ENCODE peak calls at places on chromosomes 2 and 18, in eight cellular contexts. One of them, this sample, is unnamed.

GRCh38 chr2:69214898-69215297 is 172.1 kb downstream of the GFPT1 start:
- DNase-seq in GM20000: no peak
- DNase-seq in HFFc6: peak
- DNase-seq in T-helper 2 cell: no peak
- DNase-seq in stimulated activated naive CD4-positive, alpha-beta T cell: no peak
- DNase-seq in upper lobe of right lung: no peak
- DNase-seq in GM04504: peak
- DNase-seq in activated T-cell treated with anti-CD3 and anti-CD28 coated beads for 48 hours: no peak
- DNase-seq in this sample: no peak

GRCh38 chr2:16268301-16269000 is 328.1 kb downstream of the MYCN start:
- DNase-seq in GM20000: no peak
- DNase-seq in HFFc6: no peak
- DNase-seq in T-helper 2 cell: no peak
- DNase-seq in stimulated activated naive CD4-positive, alpha-beta T cell: no peak
- DNase-seq in upper lobe of right lung: no peak
- DNase-seq in GM04504: no peak
- DNase-seq in activated T-cell treated with anti-CD3 and anti-CD28 coated beads for 48 hours: no peak
- DNase-seq in this sample: no peak

GRCh38 chr18:11654736-11655604 is 34.1 kb upstream of the GNAL start:
- DNase-seq in GM20000: peak
- DNase-seq in HFFc6: peak
- DNase-seq in T-helper 2 cell: peak
- DNase-seq in stimulated activated naive CD4-positive, alpha-beta T cell: no peak
- DNase-seq in upper lobe of right lung: peak
- DNase-seq in GM04504: peak
- DNase-seq in activated T-cell treated with anti-CD3 and anti-CD28 coated beads for 48 hours: peak
- DNase-seq in this sample: no peak

GRCh38 chr2:47072728-47073191 is 82.3 kb downstream of the STPG4 start:
- DNase-seq in GM20000: no peak
- DNase-seq in HFFc6: no peak
- DNase-seq in T-helper 2 cell: no peak
- DNase-seq in stimulated activated naive CD4-positive, alpha-beta T cell: no peak
- DNase-seq in upper lobe of right lung: peak
- DNase-seq in GM04504: no peak
- DNase-seq in activated T-cell treated with anti-CD3 and anti-CD28 coated beads for 48 hours: no peak
- DNase-seq in this sample: no peak

GRCh38 chr2:23386422-23387220 is 1.6 kb downstream of the KLHL29 start:
- DNase-seq in GM20000: peak
- DNase-seq in HFFc6: no peak
- DNase-seq in T-helper 2 cell: no peak
- DNase-seq in stimulated activated naive CD4-positive, alpha-beta T cell: peak
- DNase-seq in upper lobe of right lung: peak
- DNase-seq in GM04504: no peak
- DNase-seq in activated T-cell treated with anti-CD3 and anti-CD28 coated beads for 48 hours: no peak
- DNase-seq in this sample: no peak

GRCh38 chr2:49278141-49278540 is 123.8 kb upstream of the FSHR start:
- DNase-seq in GM20000: no peak
- DNase-seq in HFFc6: no peak
- DNase-seq in T-helper 2 cell: no peak
- DNase-seq in stimulated activated naive CD4-positive, alpha-beta T cell: no peak
- DNase-seq in upper lobe of right lung: no peak
- DNase-seq in GM04504: no peak
- DNase-seq in activated T-cell treated with anti-CD3 and anti-CD28 coated beads for 48 hours: no peak
- DNase-seq in this sample: no peak

GRCh38 chr2:28507806-28508764 is 12.2 kb downstream of the PLB1 start:
- DNase-seq in GM20000: no peak
- DNase-seq in HFFc6: no peak
- DNase-seq in T-helper 2 cell: no peak
- DNase-seq in stimulated activated naive CD4-positive, alpha-beta T cell: no peak
- DNase-seq in upper lobe of right lung: no peak
- DNase-seq in GM04504: no peak
- DNase-seq in activated T-cell treated with anti-CD3 and anti-CD28 coated beads for 48 hours: peak
- DNase-seq in this sample: no peak

GRCh38 chr2:238259085-238260020 is 19.5 kb upstream of the HES6 start:
- DNase-seq in GM20000: no peak
- DNase-seq in HFFc6: no peak
- DNase-seq in T-helper 2 cell: no peak
- DNase-seq in stimulated activated naive CD4-positive, alpha-beta T cell: no peak
- DNase-seq in upper lobe of right lung: no peak
- DNase-seq in GM04504: no peak
- DNase-seq in activated T-cell treated with anti-CD3 and anti-CD28 coated beads for 48 hours: no peak
- DNase-seq in this sample: no peak

GRCh38 chr2:48792030-48792429 is 36.5 kb upstream of the LHCGR start:
- DNase-seq in GM20000: no peak
- DNase-seq in HFFc6: no peak
- DNase-seq in T-helper 2 cell: no peak
- DNase-seq in stimulated activated naive CD4-positive, alpha-beta T cell: no peak
- DNase-seq in upper lobe of right lung: no peak
- DNase-seq in GM04504: no peak
- DNase-seq in activated T-cell treated with anti-CD3 and anti-CD28 coated beads for 48 hours: no peak
- DNase-seq in this sample: no peak

GRCh38 chr2:48755473-48755872 is at the start of gene LHCGR:
- DNase-seq in GM20000: no peak
- DNase-seq in HFFc6: no peak
- DNase-seq in T-helper 2 cell: no peak
- DNase-seq in stimulated activated naive CD4-positive, alpha-beta T cell: no peak
- DNase-seq in upper lobe of right lung: peak
- DNase-seq in GM04504: no peak
- DNase-seq in activated T-cell treated with anti-CD3 and anti-CD28 coated beads for 48 hours: no peak
- DNase-seq in this sample: no peak

GRCh38 chr2:45721150-45721549 is 69.7 kb downstream of the PRKCE start:
- DNase-seq in GM20000: no peak
- DNase-seq in HFFc6: no peak
- DNase-seq in T-helper 2 cell: no peak
- DNase-seq in stimulated activated naive CD4-positive, alpha-beta T cell: no peak
- DNase-seq in upper lobe of right lung: no peak
- DNase-seq in GM04504: no peak
- DNase-seq in activated T-cell treated with anti-CD3 and anti-CD28 coated beads for 48 hours: no peak
- DNase-seq in this sample: no peak

GRCh38 chr2:7621018-7621814 is 704.0 kb downstream of the RNF144A start:
- DNase-seq in GM20000: no peak
- DNase-seq in HFFc6: no peak
- DNase-seq in T-helper 2 cell: no peak
- DNase-seq in stimulated activated naive CD4-positive, alpha-beta T cell: no peak
- DNase-seq in upper lobe of right lung: no peak
- DNase-seq in GM04504: no peak
- DNase-seq in activated T-cell treated with anti-CD3 and anti-CD28 coated beads for 48 hours: no peak
- DNase-seq in this sample: no peak

GRCh38 chr2:10787176-10787968 is 25.2 kb downstream of the PDIA6 start:
- DNase-seq in GM20000: peak
- DNase-seq in HFFc6: no peak
- DNase-seq in T-helper 2 cell: no peak
- DNase-seq in stimulated activated naive CD4-positive, alpha-beta T cell: no peak
- DNase-seq in upper lobe of right lung: no peak
- DNase-seq in GM04504: no peak
- DNase-seq in activated T-cell treated with anti-CD3 and anti-CD28 coated beads for 48 hours: no peak
- DNase-seq in this sample: no peak

GRCh38 chr2:156803243-156803642 is 367.1 kb downstream of the GPD2 start:
- DNase-seq in GM20000: no peak
- DNase-seq in HFFc6: no peak
- DNase-seq in T-helper 2 cell: no peak
- DNase-seq in stimulated activated naive CD4-positive, alpha-beta T cell: no peak
- DNase-seq in upper lobe of right lung: no peak
- DNase-seq in GM04504: no peak
- DNase-seq in activated T-cell treated with anti-CD3 and anti-CD28 coated beads for 48 hours: no peak
- DNase-seq in this sample: no peak

GRCh38 chr2:25341753-25342371 is at the start of gene DNMT3A:
- DNase-seq in GM20000: peak
- DNase-seq in HFFc6: no peak
- DNase-seq in T-helper 2 cell: no peak
- DNase-seq in stimulated activated naive CD4-positive, alpha-beta T cell: peak
- DNase-seq in upper lobe of right lung: peak
- DNase-seq in GM04504: no peak
- DNase-seq in activated T-cell treated with anti-CD3 and anti-CD28 coated beads for 48 hours: peak
- DNase-seq in this sample: no peak

GRCh38 chr2:239724851-239725550 is 300.1 kb downstream of the NDUFA10 start:
- DNase-seq in GM20000: no peak
- DNase-seq in HFFc6: no peak
- DNase-seq in T-helper 2 cell: no peak
- DNase-seq in stimulated activated naive CD4-positive, alpha-beta T cell: no peak
- DNase-seq in upper lobe of right lung: peak
- DNase-seq in GM04504: no peak
- DNase-seq in activated T-cell treated with anti-CD3 and anti-CD28 coated beads for 48 hours: no peak
- DNase-seq in this sample: no peak

GRCh38 chr2:118521272-118521671 is 326.2 kb downstream of the EN1 start:
- DNase-seq in GM20000: no peak
- DNase-seq in HFFc6: no peak
- DNase-seq in T-helper 2 cell: no peak
- DNase-seq in stimulated activated naive CD4-positive, alpha-beta T cell: no peak
- DNase-seq in upper lobe of right lung: no peak
- DNase-seq in GM04504: no peak
- DNase-seq in activated T-cell treated with anti-CD3 and anti-CD28 coated beads for 48 hours: no peak
- DNase-seq in this sample: no peak

GRCh38 chr18:53268455-53268854 is 928.5 kb downstream of the DCC start:
- DNase-seq in GM20000: no peak
- DNase-seq in HFFc6: no peak
- DNase-seq in T-helper 2 cell: no peak
- DNase-seq in stimulated activated naive CD4-positive, alpha-beta T cell: no peak
- DNase-seq in upper lobe of right lung: no peak
- DNase-seq in GM04504: no peak
- DNase-seq in activated T-cell treated with anti-CD3 and anti-CD28 coated beads for 48 hours: no peak
- DNase-seq in this sample: no peak

GRCh38 chr2:201901770-201902169 is 95.4 kb downstream of the CDK15 start:
- DNase-seq in GM20000: no peak
- DNase-seq in HFFc6: no peak
- DNase-seq in T-helper 2 cell: no peak
- DNase-seq in stimulated activated naive CD4-positive, alpha-beta T cell: no peak
- DNase-seq in upper lobe of right lung: no peak
- DNase-seq in GM04504: no peak
- DNase-seq in activated T-cell treated with anti-CD3 and anti-CD28 coated beads for 48 hours: no peak
- DNase-seq in this sample: no peak

GRCh38 chr18:76354348-76354747 is 140.7 kb downstream of the ZNF516 start:
- DNase-seq in GM20000: no peak
- DNase-seq in HFFc6: peak
- DNase-seq in T-helper 2 cell: no peak
- DNase-seq in stimulated activated naive CD4-positive, alpha-beta T cell: no peak
- DNase-seq in upper lobe of right lung: no peak
- DNase-seq in GM04504: peak
- DNase-seq in activated T-cell treated with anti-CD3 and anti-CD28 coated beads for 48 hours: no peak
- DNase-seq in this sample: no peak

GRCh38 chr18:62490967-62491366 is 31.9 kb upstream of the ZCCHC2 start:
- DNase-seq in GM20000: no peak
- DNase-seq in HFFc6: no peak
- DNase-seq in T-helper 2 cell: no peak
- DNase-seq in stimulated activated naive CD4-positive, alpha-beta T cell: no peak
- DNase-seq in upper lobe of right lung: no peak
- DNase-seq in GM04504: no peak
- DNase-seq in activated T-cell treated with anti-CD3 and anti-CD28 coated beads for 48 hours: no peak
- DNase-seq in this sample: no peak

GRCh38 chr2:165016772-165017411 is 61.6 kb upstream of the SLC38A11 start:
- DNase-seq in GM20000: peak
- DNase-seq in HFFc6: peak
- DNase-seq in T-helper 2 cell: no peak
- DNase-seq in stimulated activated naive CD4-positive, alpha-beta T cell: peak
- DNase-seq in upper lobe of right lung: no peak
- DNase-seq in GM04504: peak
- DNase-seq in activated T-cell treated with anti-CD3 and anti-CD28 coated beads for 48 hours: no peak
- DNase-seq in this sample: no peak

GRCh38 chr2:190499976-190500588 is 34.4 kb downstream of the NEMP2 start:
- DNase-seq in GM20000: no peak
- DNase-seq in HFFc6: no peak
- DNase-seq in T-helper 2 cell: no peak
- DNase-seq in stimulated activated naive CD4-positive, alpha-beta T cell: no peak
- DNase-seq in upper lobe of right lung: no peak
- DNase-seq in GM04504: no peak
- DNase-seq in activated T-cell treated with anti-CD3 and anti-CD28 coated beads for 48 hours: no peak
- DNase-seq in this sample: no peak

GRCh38 chr2:42171396-42171971 is 2.3 kb downstream of the EML4 start:
- DNase-seq in GM20000: peak
- DNase-seq in HFFc6: no peak
- DNase-seq in T-helper 2 cell: no peak
- DNase-seq in stimulated activated naive CD4-positive, alpha-beta T cell: no peak
- DNase-seq in upper lobe of right lung: no peak
- DNase-seq in GM04504: no peak
- DNase-seq in activated T-cell treated with anti-CD3 and anti-CD28 coated beads for 48 hours: no peak
- DNase-seq in this sample: no peak

GRCh38 chr2:126852361-126852760 is 46.3 kb upstream of the TEX51 start:
- DNase-seq in GM20000: no peak
- DNase-seq in HFFc6: no peak
- DNase-seq in T-helper 2 cell: no peak
- DNase-seq in stimulated activated naive CD4-positive, alpha-beta T cell: no peak
- DNase-seq in upper lobe of right lung: no peak
- DNase-seq in GM04504: no peak
- DNase-seq in activated T-cell treated with anti-CD3 and anti-CD28 coated beads for 48 hours: no peak
- DNase-seq in this sample: no peak